ENCODE peak calls at places on chromosome 4, in nine cellular contexts. K is caudate nucleus; U is lower lobe of right lung; G is T-helper 1 cell; N is ascending aorta; Q is activated naive CD8-positive, alpha-beta T cell treated with anti-CD3 and anti-CD28 coated beads, Interleukin-2, amount 50 U/mL, for 24 hours; D is transverse colon; C is Peyer's patch; J is HTR-8/SVneo. W is an unnamed sample.

GRCh38 chr4:66430856-66431255 is 760.6 kb upstream of the EPHA5 start:
- DNase-seq in K (no peak), U (no peak), G (no peak), N (no peak), Q (no peak), D (no peak), C (no peak), J (peak; percentile 1), W (no peak)

GRCh38 chr4:121690001-121690400 is 6.8 kb downstream of the ANXA5 start:
- DNase-seq in K (no peak), U (no peak), G (no peak), N (no peak), Q (no peak), D (no peak), C (no peak), J (no peak), W (peak; percentile 88)

GRCh38 chr4:57426779-57427395 is 316.7 kb upstream of the IGFBP7 start:
- DNase-seq in K (peak; percentile 56), U (peak; percentile 74), G (no peak), N (no peak), Q (peak; percentile 48), D (peak; percentile 66), C (peak; percentile 63), J (peak; percentile 49), W (peak; percentile 76)

GRCh38 chr4:6414578-6414977 is 57.8 kb downstream of the PPP2R2C start:
- DNase-seq in K (no peak), U (no peak), G (no peak), N (no peak), Q (no peak), D (no peak), C (no peak), J (no peak), W (no peak)

GRCh38 chr4:3683077-3683743 is 83.0 kb upstream of the ADRA2C start:
- DNase-seq in K (no peak), U (peak; percentile 19), G (no peak), N (no peak), Q (no peak), D (no peak), C (no peak), J (no peak), W (no peak)

GRCh38 chr4:61408163-61408562 is 208.0 kb downstream of the ADGRL3 start:
- DNase-seq in K (no peak), U (no peak), G (no peak), N (no peak), Q (no peak), D (no peak), C (no peak), J (no peak), W (no peak)

GRCh38 chr4:12889054-12889453 is 595.1 kb downstream of the RAB28 start:
- DNase-seq in K (no peak), U (no peak), G (no peak), N (no peak), Q (no peak), D (no peak), C (no peak), J (no peak), W (peak; percentile 61)

GRCh38 chr4:182179751-182180150 is 63.5 kb upstream of the TENM3 start:
- DNase-seq in K (no peak), U (no peak), G (no peak), N (no peak), Q (no peak), D (no peak), C (no peak), J (no peak), W (no peak)

GRCh38 chr4:150283689-150284088 is 205.4 kb downstream of the DCLK2 start:
- DNase-seq in K (no peak), U (no peak), G (no peak), N (no peak), Q (no peak), D (no peak), C (no peak), J (peak; percentile 49), W (peak; percentile 65)

GRCh38 chr4:173450281-173450680 is 51.4 kb upstream of the SCRG1 start:
- DNase-seq in K (no peak), U (no peak), G (no peak), N (no peak), Q (no peak), D (no peak), C (no peak), J (no peak), W (no peak)

GRCh38 chr4:2408401-2408958 is 10.0 kb downstream of the ZFYVE28 start:
- DNase-seq in K (no peak), U (no peak), G (no peak), N (no peak), Q (peak; percentile 26), D (peak; percentile 55), C (no peak), J (no peak), W (no peak)

GRCh38 chr4:106035204-106035603 is 139.9 kb downstream of the NPNT start:
- DNase-seq in K (no peak), U (no peak), G (no peak), N (no peak), Q (no peak), D (no peak), C (no peak), J (no peak), W (no peak)

W was measured in kidney tubule cell.